ENCODE peak calls at places on chromosomes 13 and 19, in ten cellular contexts. Z is neural progenitor cell, Q is body of pancreas, U is colonic mucosa, E is mammary epithelial cell, F is H1, D is brain microvascular endothelial cell, R is OCI-LY7, M is AG04450, G is tibial nerve. P is an unnamed sample.

GRCh38 chr13:99656843-99657506 is 155.7 kb downstream of the TM9SF2 start:
- DNase-seq in M (no peak), E (no peak), F (no peak), Z (peak), U (peak), R (no peak), Q (no peak), D (no peak), G (no peak), P (peak)

GRCh38 chr13:57624565-57625435 is 6.7 kb upstream of the PCDH17 start:
- DNase-seq in G (no peak), Z (peak), E (peak), Q (peak), F (no peak), D (peak), U (no peak), R (peak), M (no peak), P (no peak)

GRCh38 chr19:56333506-56333905 is 18.9 kb upstream of the ZSCAN5A start:
- DNase-seq in Z (peak), G (no peak), D (peak), M (peak), E (peak), U (peak), F (peak), Q (peak), R (peak), P (peak)

GRCh38 chr13:34044660-34045080 is 226.7 kb downstream of the RFC3 start:
- DNase-seq in E (peak), U (no peak), Z (no peak), Q (no peak), G (no peak), D (peak), M (peak), R (no peak), F (no peak), P (no peak)

GRCh38 chr13:112880976-112881540 is 88.0 kb upstream of the MCF2L start:
- DNase-seq in Q (no peak), R (no peak), U (no peak), D (no peak), G (no peak), E (no peak), Z (no peak), M (no peak), F (no peak), P (no peak)

GRCh38 chr19:19402656-19403372 is 2.7 kb upstream of the GATAD2A start:
- DNase-seq in F (no peak), R (no peak), M (no peak), E (no peak), Q (no peak), Z (no peak), G (no peak), U (no peak), D (no peak), P (no peak)

GRCh38 chr19:10516671-10517286 is 468 bp downstream of the S1PR5 start:
- DNase-seq in G (no peak), D (peak), Z (no peak), U (no peak), R (no peak), Q (no peak), F (no peak), M (no peak), E (peak), P (no peak)

GRCh38 chr19:47004012-47004465 is 15.6 kb upstream of the NPAS1 start:
- DNase-seq in U (no peak), Z (no peak), Q (no peak), E (no peak), D (no peak), F (no peak), R (no peak), G (no peak), M (no peak), P (no peak)

GRCh38 chr13:44313674-44314073 is 60.0 kb upstream of the SERP2 start:
- DNase-seq in E (peak), Z (no peak), R (no peak), M (no peak), G (no peak), U (no peak), F (no peak), Q (no peak), D (peak), P (no peak)

GRCh38 chr19:16571283-16571682 is 932 bp downstream of the SLC35E1 start:
- DNase-seq in M (no peak), Z (no peak), F (no peak), E (peak), Q (peak), G (no peak), U (no peak), R (peak), D (no peak), P (no peak)

GRCh38 chr19:46860846-46861690 is at the start of gene ARHGAP35:
- DNase-seq in R (peak), Q (peak), D (no peak), F (peak), E (no peak), G (no peak), M (no peak), Z (no peak), U (peak), P (peak)

GRCh38 chr19:1210227-1210538 is 4.6 kb downstream of the STK11 start:
- DNase-seq in Q (no peak), Z (no peak), D (no peak), F (no peak), M (no peak), R (no peak), G (no peak), U (no peak), E (no peak), P (no peak)

GRCh38 chr19:3289971-3290569 is 65.6 kb downstream of the CELF5 start:
- DNase-seq in U (no peak), Z (no peak), D (no peak), G (no peak), R (no peak), M (no peak), Q (no peak), E (peak), F (no peak), P (no peak)

GRCh38 chr13:78121459-78122348 is 203.1 kb upstream of the EDNRB start:
- DNase-seq in U (peak), E (peak), M (no peak), F (peak), R (peak), D (peak), G (no peak), Q (peak), Z (peak), P (peak)

GRCh38 chr19:18768046-18768771 is 22.9 kb downstream of the COMP start:
- DNase-seq in M (no peak), U (no peak), R (no peak), Z (no peak), F (no peak), E (no peak), G (no peak), Q (no peak), D (no peak), P (no peak)

GRCh38 chr13:110301083-110301482 is 5.9 kb downstream of the COL4A1 start:
- DNase-seq in Z (no peak), E (no peak), G (no peak), D (no peak), U (no peak), F (no peak), M (no peak), R (no peak), Q (no peak), P (no peak)

GRCh38 chr13:110302154-110302553 is 4.8 kb downstream of the COL4A1 start:
- DNase-seq in G (no peak), R (no peak), E (no peak), U (no peak), Z (no peak), F (no peak), Q (no peak), D (no peak), M (no peak), P (no peak)

GRCh38 chr13:110302986-110303385 is 4.0 kb downstream of the COL4A1 start:
- DNase-seq in Q (no peak), R (no peak), D (no peak), Z (no peak), E (no peak), M (no peak), G (no peak), F (no peak), U (no peak), P (no peak)

GRCh38 chr13:110300090-110300815 is 6.7 kb downstream of the COL4A1 start:
- DNase-seq in U (no peak), E (no peak), G (no peak), F (no peak), Q (no peak), Z (no peak), R (no peak), D (no peak), M (no peak), P (no peak)

DNA sequence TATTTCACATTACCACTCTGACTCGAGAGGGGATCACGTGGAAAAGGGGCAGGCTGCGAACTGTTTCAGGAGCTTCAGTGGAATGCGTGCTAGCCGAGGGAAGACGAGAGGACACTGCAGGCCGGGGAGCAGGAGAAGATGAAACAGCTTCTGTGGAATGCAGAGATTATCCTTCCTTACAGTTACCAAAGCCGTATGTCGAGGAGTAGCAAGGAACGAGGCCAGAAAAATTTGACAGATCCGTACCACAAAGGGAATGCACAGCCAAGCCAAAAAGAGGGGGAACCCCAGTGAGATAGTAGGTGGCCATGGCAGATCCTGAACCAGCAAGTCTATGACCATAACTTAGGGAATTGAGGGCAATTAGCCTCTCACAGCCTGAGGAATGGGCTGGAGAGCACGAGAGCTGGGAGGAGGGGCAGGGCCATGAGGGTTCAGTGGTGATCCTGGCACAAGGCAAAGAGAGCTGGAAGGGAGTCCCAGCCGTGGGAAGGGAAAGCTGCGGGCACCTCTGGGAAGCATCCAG is 5.3 kb downstream of the COL4A1 start:
- DNase-seq in M (peak), U (no peak), F (no peak), G (no peak), Q (no peak), Z (peak), E (no peak), D (peak), R (no peak), P (no peak)
- H3K27ac ChIP-seq in M (peak), U (peak), F (no peak), G (peak), Q (no peak), Z (no peak), E (no peak), D (peak), R (no peak), P (no peak)

DNA sequence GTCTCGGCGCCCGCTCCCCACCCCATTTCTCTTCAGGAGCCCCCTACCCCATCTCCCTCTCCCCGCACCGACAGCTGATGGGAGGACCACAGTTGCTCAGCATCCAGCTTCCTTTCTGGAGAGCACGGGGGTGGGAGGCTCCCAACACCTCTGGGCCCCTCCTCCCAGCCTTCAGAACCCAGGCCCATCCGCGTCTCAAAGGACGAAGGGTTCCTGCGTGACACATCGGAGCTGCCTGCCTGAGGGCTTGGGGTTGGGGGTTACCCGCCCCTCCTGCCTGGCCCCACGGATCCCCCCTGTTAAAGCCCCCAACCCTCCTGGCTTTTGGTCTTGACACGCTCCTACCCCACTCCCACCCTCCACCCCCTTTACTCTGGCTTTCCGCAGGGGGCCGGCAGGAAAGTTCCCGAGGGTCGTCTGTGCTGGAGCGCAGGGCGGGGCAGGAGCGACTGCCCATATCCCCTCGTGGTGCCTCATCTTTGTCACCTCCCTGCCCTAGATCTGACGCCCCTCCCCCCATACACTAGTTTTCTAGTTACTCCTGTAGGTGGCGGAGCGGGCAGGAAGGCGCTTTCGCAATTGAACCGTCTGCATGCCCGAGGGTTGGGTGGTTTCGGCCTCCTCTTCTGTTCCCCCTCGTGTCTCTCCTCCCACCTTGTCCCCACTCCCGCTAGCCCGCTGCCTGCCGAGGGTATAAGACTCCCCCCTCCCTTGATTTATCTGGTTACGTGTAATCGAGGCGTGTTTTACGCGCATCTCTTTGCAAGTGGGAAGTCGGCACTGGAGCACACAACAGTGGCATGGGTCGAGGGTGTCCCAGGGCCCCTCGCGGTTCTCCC is 922 bp downstream of the TRAPPC5 start:
- DNase-seq in U (peak), E (peak), D (peak), M (peak), F (peak), R (peak), Z (peak), G (peak), Q (peak), P (peak)
- TF ChIP-seq CTCF in U (peak), E (peak), D (peak), M (peak), F (peak), R (peak), Z (peak), G (peak), Q (peak), P (peak)

DNA sequence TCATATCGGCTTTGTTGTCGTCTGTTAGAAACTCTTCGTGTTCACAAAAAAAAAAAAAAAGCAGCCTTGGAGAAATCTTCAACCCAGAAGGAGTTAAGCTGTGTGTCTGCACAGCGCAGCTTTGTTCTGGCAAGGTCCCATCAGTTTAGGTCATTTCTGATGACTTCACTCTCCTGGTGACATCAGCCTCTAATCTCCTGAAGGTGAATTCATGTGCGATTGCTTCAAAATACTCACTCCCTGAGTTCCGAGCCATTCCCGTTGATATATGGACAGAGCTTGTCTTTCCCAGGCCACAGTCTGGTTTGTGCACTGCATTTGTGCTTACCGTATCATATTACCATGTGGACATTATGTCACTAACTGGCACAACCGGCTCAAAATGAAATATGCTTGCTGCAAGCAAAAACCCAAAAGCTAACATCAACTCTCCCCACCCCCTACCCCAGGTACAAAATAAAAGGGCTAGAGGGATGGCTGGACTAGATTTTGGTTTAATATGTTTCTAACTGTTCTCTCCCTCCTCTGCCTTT is 342.4 kb downstream of the KCNRG start:
- DNase-seq in Z (no peak), Q (peak), R (no peak), D (peak), G (no peak), U (no peak), F (no peak), M (peak), E (peak), P (no peak)
- H3K27ac ChIP-seq in Z (no peak), Q (peak), R (no peak), D (peak), G (peak), U (no peak), F (no peak), M (no peak), E (no peak), P (no peak)

GRCh38 chr13:62019858-62020257 is 604.2 kb upstream of the PCDH20 start:
- DNase-seq in E (no peak), Z (no peak), M (no peak), R (no peak), G (no peak), U (no peak), Q (no peak), F (no peak), D (no peak), P (no peak)

GRCh38 chr13:62014299-62014698 is 598.6 kb upstream of the PCDH20 start:
- DNase-seq in Q (no peak), Z (no peak), M (no peak), E (no peak), D (no peak), G (no peak), U (no peak), F (no peak), R (peak), P (no peak)
- TF ChIP-seq CTCF in Q (no peak), Z (peak), M (no peak), E (peak), D (no peak), G (no peak), U (no peak), F (no peak), R (peak), P (no peak)

GRCh38 chr13:26993780-26994179 is 177.8 kb downstream of the USP12 start:
- DNase-seq in R (no peak), D (no peak), E (no peak), Q (no peak), F (no peak), U (no peak), Z (no peak), M (no peak), G (no peak), P (no peak)
- H3K27ac ChIP-seq in R (no peak), D (no peak), E (no peak), Q (no peak), F (no peak), U (no peak), Z (no peak), M (no peak), G (no peak), P (no peak)

P was measured in CD4-positive, alpha-beta T cell.